ENCODE peak calls at places on chromosomes 4 and X, in four cellular contexts. D, E, Y and X are unnamed samples. For H3K4me1, the result is how much of the 10 kb centered on the place peaks cover.

GRCh38 chr4:56840559-56840958 is 19.1 kb upstream of the SPINK2 start:
- DNase-seq in D (no peak), E (no peak), Y (no peak), X (no peak)

GRCh38 chrX:13428055-13428786 is 108.4 kb upstream of the ATXN3L start:
- DNase-seq in D (peak), E (no peak), Y (peak), X (no peak)

GRCh38 chrX:86348669-86349068 is 200.4 kb downstream of the DACH2 start:
- DNase-seq in D (no peak), E (no peak), Y (no peak), X (no peak)

GRCh38 chr4:20248155-20248558 is 3.5 kb upstream of the SLIT2 start:
- DNase-seq in D (peak), E (no peak), Y (peak), X (no peak)

GRCh38 chr4:15398001-15398400 is 29.8 kb upstream of the C1QTNF7 start:
- DNase-seq in D (no peak), E (no peak), Y (no peak), X (no peak)

GRCh38 chr4:162131256-162131655 is 32.5 kb downstream of the FSTL5 start:
- DNase-seq in D (peak), E (no peak), Y (no peak), X (no peak)

GRCh38 chr4:109801895-109802319 is at the start of gene CFI:
- DNase-seq in D (peak), E (no peak), Y (no peak), X (no peak)

GRCh38 chrX:15236146-15236545 is 33.7 kb downstream of the ASB9 start:
- DNase-seq in D (no peak), E (no peak), Y (no peak), X (no peak)

GRCh38 chr4:161121451-161121850 is 1042.3 kb downstream of the FSTL5 start:
- DNase-seq in D (no peak), E (no peak), Y (no peak), X (no peak)

GRCh38 chrX:123093792-123094191 is 90.3 kb upstream of the GRIA3 start:
- DNase-seq in D (no peak), E (no peak), Y (no peak), X (no peak)

GRCh38 chr4:7124643-7125442 is 57.0 kb upstream of the GRPEL1 start:
- DNase-seq in D (peak), E (peak), Y (no peak), X (peak)

GRCh38 chr4:87973283-87974169 is 2.0 kb upstream of the SPP1 start:
- DNase-seq in D (peak), E (peak), Y (peak), X (peak)

GRCh38 chr4:169014581-169014980 is 4.5 kb upstream of the CBR4 start:
- DNase-seq in D (no peak), E (no peak), Y (no peak), X (no peak)

GRCh38 chr4:15077969-15078368 is 75.7 kb downstream of the CPEB2 start:
- DNase-seq in D (no peak), E (no peak), Y (no peak), X (no peak)

GRCh38 chr4:14810568-14810967 is 191.7 kb upstream of the CPEB2 start:
- DNase-seq in D (no peak), E (no peak), Y (no peak), X (no peak)

GRCh38 chr4:183256756-183257385 is 63.2 kb downstream of the CLDN22 start:
- DNase-seq in D (peak), E (peak), Y (peak), X (peak)

GRCh38 chrX:155263854-155264628 is at the start of gene RAB39B:
- DNase-seq in D (peak), E (peak), Y (no peak), X (peak)

GRCh38 chr4:56086561-56086960 is 137.8 kb downstream of the CEP135 start:
- DNase-seq in D (no peak), E (no peak), Y (no peak), X (no peak)

GRCh38 chr4:139085141-139085540 is 69.6 kb downstream of the NOCT start:
- DNase-seq in D (peak), E (no peak), Y (no peak), X (no peak)

GRCh38 chr4:28462766-28463165 is 1602.1 kb downstream of the STIM2 start:
- DNase-seq in D (no peak), E (no peak), Y (no peak), X (no peak)

GRCh38 chr4:181819951-181820350 is 423.3 kb upstream of the TENM3 start:
- DNase-seq in D (no peak), E (no peak), Y (no peak), X (no peak)

GRCh38 chr4:54945838-54946237 is 179.6 kb downstream of the KDR start:
- DNase-seq in D (peak), E (no peak), Y (no peak), X (no peak)

GRCh38 chr4:36187723-36188333 is 56.5 kb downstream of the ARAP2 start:
- DNase-seq in D (peak), E (no peak), Y (peak), X (no peak)

GRCh38 chr4:119559044-119559647 is 69.5 kb downstream of the PDE5A start:
- DNase-seq in D (peak), E (no peak), Y (peak), X (no peak)

GRCh38 chrX:65493431-65493830 is 41.2 kb downstream of the LAS1L start:
- DNase-seq in D (no peak), E (no peak), Y (no peak), X (no peak)

GRCh38 chr4:23934915-23935314 is 45.1 kb upstream of the PPARGC1A start:
- DNase-seq in D (no peak), E (peak), Y (no peak), X (peak)

GRCh38 chr4:48557478-48557877 is 67.4 kb downstream of the ZAR1 start:
- DNase-seq in D (no peak), E (no peak), Y (no peak), X (no peak)

GRCh38 chr4:101678180-101678579 is 112.3 kb upstream of the BANK1 start:
- DNase-seq in D (no peak), E (no peak), Y (no peak), X (no peak)

GRCh38 chr4:53943345-53944085 is 120.9 kb downstream of the CHIC2 start:
- DNase-seq in D (peak), E (no peak), Y (peak), X (no peak)

GRCh38 chrX:141176586-141177451 is at the start of gene LDOC1:
- DNase-seq in D (peak), E (peak), Y (no peak), X (peak)
- TF ChIP-seq POLR2A in D (no peak), E (no peak), Y (no peak), X (no peak)

GRCh38 chr4:1792832-1793495 is at the start of gene FGFR3:
- DNase-seq in D (no peak), E (no peak), Y (no peak), X (peak)
- H3K4me1 ChIP-seq in D (under half), E (under half), Y (under half), X (under half)

GRCh38 chr4:113973349-113973748 is 6.1 kb downstream of the ARSJ start:
- DNase-seq in D (no peak), E (no peak), Y (no peak), X (no peak)

GRCh38 chr4:113975578-113975977 is 3.9 kb downstream of the ARSJ start:
- DNase-seq in D (peak), E (no peak), Y (no peak), X (no peak)

GRCh38 chr4:113974467-113974866 is 5.0 kb downstream of the ARSJ start:
- DNase-seq in D (no peak), E (no peak), Y (no peak), X (no peak)

GRCh38 chr4:113971706-113972360 is 7.6 kb downstream of the ARSJ start:
- DNase-seq in D (peak), E (no peak), Y (no peak), X (no peak)

DNA sequence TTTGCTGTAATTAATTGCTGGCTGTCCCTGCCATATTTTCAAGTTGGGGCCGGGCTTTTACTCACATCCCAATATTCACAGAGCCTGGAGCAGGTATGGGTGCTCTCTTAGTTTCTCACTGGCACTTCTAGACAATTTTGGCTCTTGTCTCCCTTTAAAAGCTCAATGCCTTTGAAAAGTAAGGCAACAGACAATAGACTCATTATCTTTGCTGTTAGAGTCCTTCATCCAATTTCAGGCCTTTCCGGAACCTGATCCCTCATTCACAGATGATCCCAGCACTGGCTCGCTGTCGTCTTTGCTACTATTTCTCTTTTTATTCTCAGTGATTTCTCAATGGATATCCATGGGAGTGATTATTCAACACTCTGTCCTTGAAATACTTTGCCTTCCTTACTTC is 6.7 kb downstream of the ARSJ start:
- DNase-seq in D (no peak), E (no peak), Y (no peak), X (no peak)
- H3K27ac ChIP-seq in D (peak), E (no peak), Y (no peak), X (no peak)

DNA sequence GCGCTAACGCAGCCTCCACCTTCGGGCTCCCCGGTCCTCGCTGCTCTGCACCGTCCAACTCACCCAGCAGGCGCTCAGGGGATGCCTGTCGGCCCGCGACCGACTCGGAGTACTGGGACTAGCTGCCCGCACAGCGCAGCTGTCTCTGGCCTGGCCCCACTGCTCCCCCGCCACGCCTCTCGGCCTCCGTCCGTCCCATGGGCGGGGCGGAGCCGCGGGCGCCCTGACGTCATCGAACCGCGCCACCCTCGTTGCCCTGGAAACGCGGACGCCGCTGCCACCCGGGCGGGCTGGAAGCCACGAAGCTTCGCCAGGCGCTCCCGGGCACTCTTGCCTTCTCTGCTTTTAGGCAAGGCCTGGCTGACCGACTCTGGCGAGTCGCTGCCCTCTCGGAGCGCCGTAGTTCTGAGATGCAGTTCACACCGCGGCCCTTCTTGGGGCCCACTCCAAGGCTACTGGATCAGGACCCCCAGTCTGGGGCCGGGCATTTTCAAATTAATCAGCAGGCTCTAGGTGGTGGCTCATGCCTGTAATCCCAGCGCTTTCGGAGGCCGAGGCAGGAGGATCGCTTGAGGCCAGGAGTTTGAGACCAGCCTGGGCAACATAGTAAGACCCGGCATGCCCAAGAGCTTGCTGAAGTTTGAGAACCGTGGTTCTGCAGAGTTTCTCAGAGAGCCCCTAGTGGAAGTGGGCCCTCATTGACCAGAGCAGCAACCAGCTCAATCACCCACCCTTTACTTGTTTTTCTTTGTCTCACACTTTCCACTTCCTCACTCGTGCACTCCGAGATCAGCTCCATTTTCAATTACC is 12.0 kb downstream of the ACOX3 start:
- DNase-seq in D (peak), E (peak), Y (peak), X (peak)
- TF ChIP-seq POLR2A in D (peak), E (no peak), Y (peak), X (no peak)

GRCh38 chr4:3204021-3204431 is 44.9 kb upstream of the MSANTD1 start:
- DNase-seq in D (no peak), E (no peak), Y (no peak), X (no peak)
- H3K4me1 ChIP-seq in D (under half), E (under half), Y (under half), X (under half)

DNA sequence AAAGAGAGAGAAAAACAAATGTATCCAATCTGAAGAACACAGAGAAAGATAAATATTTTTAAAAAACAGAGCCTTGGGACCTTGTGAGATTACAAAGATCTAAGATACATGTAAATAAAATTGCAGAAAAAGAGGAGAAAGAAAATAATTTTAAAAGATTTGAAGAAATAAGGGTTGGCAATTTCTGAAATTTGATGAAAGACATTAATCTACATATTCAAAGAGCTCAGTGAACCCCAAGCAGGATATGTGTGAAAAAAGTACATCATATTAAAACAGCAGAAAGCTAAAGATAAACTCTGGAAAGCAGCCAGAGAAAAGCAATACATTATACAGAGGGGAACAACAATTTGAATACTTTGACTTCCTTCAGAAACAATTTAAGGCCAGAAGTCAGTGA is 244.7 kb downstream of the ENOX2 start:
- DNase-seq in D (peak), E (no peak), Y (no peak), X (no peak)
- H3K27ac ChIP-seq in D (no peak), E (no peak), Y (no peak), X (no peak)

GRCh38 chr4:127875791-127876190 is 4.9 kb upstream of the PLK4 start:
- DNase-seq in D (no peak), E (no peak), Y (no peak), X (no peak)

GRCh38 chr4:127881565-127881869 is 824 bp downstream of the PLK4 start:
- DNase-seq in D (no peak), E (no peak), Y (no peak), X (no peak)

GRCh38 chr4:127880764-127881564 is at the start of gene PLK4:
- DNase-seq in D (peak), E (peak), Y (peak), X (peak)
- TF ChIP-seq POLR2A in D (peak), E (no peak), Y (peak), X (no peak)